ENCODE peak calls at places on chromosomes 5 and 9, in eight cellular contexts. One of them, this sample, is unnamed.

GRCh38 chr5:1090538-1090937 is 21.3 kb downstream of the SLC12A7 start:
- DNase-seq in progenitor cell of endocrine pancreas: no peak
- DNase-seq in activated B cell treated with CpG ODN at 0.5 μM for 24 hours: no peak
- DNase-seq in type B pancreatic cell: no peak
- DNase-seq in OCI-LY7: no peak
- DNase-seq in pancreas: no peak
- DNase-seq in ovary: no peak
- DNase-seq in AG04449: no peak
- DNase-seq in this sample: no peak

GRCh38 chr5:74851684-74852353 is 14.4 kb downstream of the FAM169A start:
- DNase-seq in type B pancreatic cell: no peak
- DNase-seq in pancreas: no peak
- DNase-seq in OCI-LY7: no peak
- DNase-seq in activated B cell treated with CpG ODN at 0.5 μM for 24 hours: no peak
- DNase-seq in progenitor cell of endocrine pancreas: no peak
- DNase-seq in AG04449: no peak
- DNase-seq in ovary: no peak
- DNase-seq in this sample: peak; percentile 35

GRCh38 chr5:27511061-27511460 is 472.7 kb upstream of the CDH9 start:
- DNase-seq in pancreas: no peak
- DNase-seq in type B pancreatic cell: no peak
- DNase-seq in activated B cell treated with CpG ODN at 0.5 μM for 24 hours: no peak
- DNase-seq in AG04449: no peak
- DNase-seq in OCI-LY7: no peak
- DNase-seq in ovary: no peak
- DNase-seq in progenitor cell of endocrine pancreas: no peak
- DNase-seq in this sample: no peak

GRCh38 chr5:169201597-169201996 is 99.3 kb downstream of the SLIT3 start:
- DNase-seq in type B pancreatic cell: no peak
- DNase-seq in ovary: no peak
- DNase-seq in AG04449: no peak
- DNase-seq in progenitor cell of endocrine pancreas: no peak
- DNase-seq in OCI-LY7: no peak
- DNase-seq in activated B cell treated with CpG ODN at 0.5 μM for 24 hours: no peak
- DNase-seq in pancreas: no peak
- DNase-seq in this sample: no peak

GRCh38 chr9:119185298-119185697 is 183.9 kb downstream of the BRINP1 start:
- DNase-seq in type B pancreatic cell: no peak
- DNase-seq in AG04449: no peak
- DNase-seq in pancreas: no peak
- DNase-seq in progenitor cell of endocrine pancreas: no peak
- DNase-seq in OCI-LY7: no peak
- DNase-seq in activated B cell treated with CpG ODN at 0.5 μM for 24 hours: no peak
- DNase-seq in ovary: no peak
- DNase-seq in this sample: no peak

GRCh38 chr5:149820012-149820411 is 89.9 kb downstream of the PPARGC1B start:
- DNase-seq in pancreas: no peak
- DNase-seq in OCI-LY7: no peak
- DNase-seq in activated B cell treated with CpG ODN at 0.5 μM for 24 hours: no peak
- DNase-seq in ovary: no peak
- DNase-seq in AG04449: no peak
- DNase-seq in type B pancreatic cell: no peak
- DNase-seq in progenitor cell of endocrine pancreas: no peak
- DNase-seq in this sample: no peak

GRCh38 chr5:174745495-174745894 is 21.1 kb downstream of the MSX2 start:
- DNase-seq in type B pancreatic cell: no peak
- DNase-seq in pancreas: no peak
- DNase-seq in activated B cell treated with CpG ODN at 0.5 μM for 24 hours: no peak
- DNase-seq in AG04449: no peak
- DNase-seq in OCI-LY7: no peak
- DNase-seq in progenitor cell of endocrine pancreas: no peak
- DNase-seq in ovary: no peak
- DNase-seq in this sample: no peak

GRCh38 chr9:85172001-85172978 is 502.8 kb downstream of the NTRK2 start:
- DNase-seq in activated B cell treated with CpG ODN at 0.5 μM for 24 hours: no peak
- DNase-seq in type B pancreatic cell: no peak
- DNase-seq in ovary: no peak
- DNase-seq in OCI-LY7: no peak
- DNase-seq in pancreas: no peak
- DNase-seq in AG04449: no peak
- DNase-seq in progenitor cell of endocrine pancreas: no peak
- DNase-seq in this sample: peak; percentile 16

GRCh38 chr5:9151671-9152427 is 394.0 kb downstream of the SEMA5A start:
- DNase-seq in progenitor cell of endocrine pancreas: no peak
- DNase-seq in activated B cell treated with CpG ODN at 0.5 μM for 24 hours: no peak
- DNase-seq in AG04449: no peak
- DNase-seq in ovary: no peak
- DNase-seq in pancreas: no peak
- DNase-seq in type B pancreatic cell: no peak
- DNase-seq in OCI-LY7: no peak
- DNase-seq in this sample: no peak

GRCh38 chr5:169064093-169064492 is 236.8 kb downstream of the SLIT3 start:
- DNase-seq in progenitor cell of endocrine pancreas: no peak
- DNase-seq in ovary: no peak
- DNase-seq in type B pancreatic cell: no peak
- DNase-seq in AG04449: no peak
- DNase-seq in OCI-LY7: no peak
- DNase-seq in pancreas: no peak
- DNase-seq in activated B cell treated with CpG ODN at 0.5 μM for 24 hours: no peak
- DNase-seq in this sample: no peak

GRCh38 chr9:117945286-117945685 is 241.1 kb downstream of the TLR4 start:
- DNase-seq in pancreas: no peak
- DNase-seq in ovary: no peak
- DNase-seq in AG04449: no peak
- DNase-seq in activated B cell treated with CpG ODN at 0.5 μM for 24 hours: no peak
- DNase-seq in type B pancreatic cell: no peak
- DNase-seq in progenitor cell of endocrine pancreas: no peak
- DNase-seq in OCI-LY7: no peak
- DNase-seq in this sample: no peak

GRCh38 chr5:96404191-96404867 is 28.7 kb downstream of the PCSK1 start:
- DNase-seq in progenitor cell of endocrine pancreas: no peak
- DNase-seq in type B pancreatic cell: no peak
- DNase-seq in pancreas: no peak
- DNase-seq in activated B cell treated with CpG ODN at 0.5 μM for 24 hours: no peak
- DNase-seq in OCI-LY7: no peak
- DNase-seq in ovary: no peak
- DNase-seq in AG04449: no peak
- DNase-seq in this sample: no peak

GRCh38 chr9:130982636-130983282 is 26.2 kb upstream of the LAMC3 start:
- DNase-seq in pancreas: no peak
- DNase-seq in ovary: no peak
- DNase-seq in progenitor cell of endocrine pancreas: no peak
- DNase-seq in OCI-LY7: no peak
- DNase-seq in type B pancreatic cell: no peak
- DNase-seq in activated B cell treated with CpG ODN at 0.5 μM for 24 hours: no peak
- DNase-seq in AG04449: no peak
- DNase-seq in this sample: no peak

GRCh38 chr5:126359884-126360283 is 63.3 kb upstream of the GRAMD2B start:
- DNase-seq in ovary: no peak
- DNase-seq in progenitor cell of endocrine pancreas: no peak
- DNase-seq in pancreas: no peak
- DNase-seq in AG04449: no peak
- DNase-seq in type B pancreatic cell: no peak
- DNase-seq in activated B cell treated with CpG ODN at 0.5 μM for 24 hours: no peak
- DNase-seq in OCI-LY7: no peak
- DNase-seq in this sample: no peak

GRCh38 chr9:89892920-89893319 is 288.1 kb downstream of the GADD45G start:
- DNase-seq in type B pancreatic cell: no peak
- DNase-seq in pancreas: no peak
- DNase-seq in activated B cell treated with CpG ODN at 0.5 μM for 24 hours: no peak
- DNase-seq in OCI-LY7: no peak
- DNase-seq in ovary: no peak
- DNase-seq in progenitor cell of endocrine pancreas: no peak
- DNase-seq in AG04449: no peak
- DNase-seq in this sample: no peak

GRCh38 chr5:167835146-167835545 is 456.3 kb upstream of the WWC1 start:
- DNase-seq in activated B cell treated with CpG ODN at 0.5 μM for 24 hours: no peak
- DNase-seq in progenitor cell of endocrine pancreas: no peak
- DNase-seq in AG04449: no peak
- DNase-seq in ovary: no peak
- DNase-seq in pancreas: no peak
- DNase-seq in type B pancreatic cell: no peak
- DNase-seq in OCI-LY7: no peak
- DNase-seq in this sample: no peak

GRCh38 chr9:135890190-135890861 is 17.0 kb downstream of the CAMSAP1 start:
- DNase-seq in progenitor cell of endocrine pancreas: no peak
- DNase-seq in activated B cell treated with CpG ODN at 0.5 μM for 24 hours: no peak
- DNase-seq in OCI-LY7: no peak
- DNase-seq in type B pancreatic cell: no peak
- DNase-seq in ovary: no peak
- DNase-seq in AG04449: no peak
- DNase-seq in pancreas: no peak
- DNase-seq in this sample: no peak
- TF ChIP-seq CTCF in progenitor cell of endocrine pancreas: no peak
- TF ChIP-seq CTCF in activated B cell treated with CpG ODN at 0.5 μM for 24 hours: no peak
- TF ChIP-seq CTCF in OCI-LY7: no peak
- TF ChIP-seq CTCF in type B pancreatic cell: no peak
- TF ChIP-seq CTCF in ovary: no peak
- TF ChIP-seq CTCF in AG04449: no peak
- TF ChIP-seq CTCF in pancreas: no peak
- TF ChIP-seq CTCF in this sample: no peak

GRCh38 chr9:133133680-133134418 is 12.8 kb upstream of the RALGDS start:
- DNase-seq in progenitor cell of endocrine pancreas: peak; percentile 35
- DNase-seq in pancreas: peak; percentile 97
- DNase-seq in AG04449: peak; percentile 61
- DNase-seq in ovary: peak; percentile 80
- DNase-seq in type B pancreatic cell: no peak
- DNase-seq in activated B cell treated with CpG ODN at 0.5 μM for 24 hours: peak; percentile 59
- DNase-seq in OCI-LY7: peak; percentile 55
- DNase-seq in this sample: peak; percentile 96
- TF ChIP-seq CTCF in progenitor cell of endocrine pancreas: no peak
- TF ChIP-seq CTCF in pancreas: no peak
- TF ChIP-seq CTCF in AG04449: peak; percentile 0
- TF ChIP-seq CTCF in ovary: no peak
- TF ChIP-seq CTCF in type B pancreatic cell: no peak
- TF ChIP-seq CTCF in activated B cell treated with CpG ODN at 0.5 μM for 24 hours: no peak
- TF ChIP-seq CTCF in OCI-LY7: no peak
- TF ChIP-seq CTCF in this sample: no peak

GRCh38 chr9:17907780-17908513 is 329.1 kb downstream of the SH3GL2 start:
- DNase-seq in pancreas: no peak
- DNase-seq in activated B cell treated with CpG ODN at 0.5 μM for 24 hours: no peak
- DNase-seq in AG04449: no peak
- DNase-seq in OCI-LY7: no peak
- DNase-seq in type B pancreatic cell: no peak
- DNase-seq in progenitor cell of endocrine pancreas: no peak
- DNase-seq in ovary: no peak
- DNase-seq in this sample: no peak

GRCh38 chr9:17906204-17906840 is 327.5 kb downstream of the SH3GL2 start:
- DNase-seq in progenitor cell of endocrine pancreas: peak; percentile 21
- DNase-seq in activated B cell treated with CpG ODN at 0.5 μM for 24 hours: no peak
- DNase-seq in AG04449: no peak
- DNase-seq in OCI-LY7: no peak
- DNase-seq in pancreas: no peak
- DNase-seq in type B pancreatic cell: peak; percentile 69
- DNase-seq in ovary: peak; percentile 43
- DNase-seq in this sample: peak; percentile 9

GRCh38 chr9:17905356-17906203 is 326.7 kb downstream of the SH3GL2 start:
- DNase-seq in activated B cell treated with CpG ODN at 0.5 μM for 24 hours: no peak
- DNase-seq in pancreas: no peak
- DNase-seq in AG04449: no peak
- DNase-seq in ovary: no peak
- DNase-seq in progenitor cell of endocrine pancreas: no peak
- DNase-seq in type B pancreatic cell: no peak
- DNase-seq in OCI-LY7: no peak
- DNase-seq in this sample: no peak

DNA sequence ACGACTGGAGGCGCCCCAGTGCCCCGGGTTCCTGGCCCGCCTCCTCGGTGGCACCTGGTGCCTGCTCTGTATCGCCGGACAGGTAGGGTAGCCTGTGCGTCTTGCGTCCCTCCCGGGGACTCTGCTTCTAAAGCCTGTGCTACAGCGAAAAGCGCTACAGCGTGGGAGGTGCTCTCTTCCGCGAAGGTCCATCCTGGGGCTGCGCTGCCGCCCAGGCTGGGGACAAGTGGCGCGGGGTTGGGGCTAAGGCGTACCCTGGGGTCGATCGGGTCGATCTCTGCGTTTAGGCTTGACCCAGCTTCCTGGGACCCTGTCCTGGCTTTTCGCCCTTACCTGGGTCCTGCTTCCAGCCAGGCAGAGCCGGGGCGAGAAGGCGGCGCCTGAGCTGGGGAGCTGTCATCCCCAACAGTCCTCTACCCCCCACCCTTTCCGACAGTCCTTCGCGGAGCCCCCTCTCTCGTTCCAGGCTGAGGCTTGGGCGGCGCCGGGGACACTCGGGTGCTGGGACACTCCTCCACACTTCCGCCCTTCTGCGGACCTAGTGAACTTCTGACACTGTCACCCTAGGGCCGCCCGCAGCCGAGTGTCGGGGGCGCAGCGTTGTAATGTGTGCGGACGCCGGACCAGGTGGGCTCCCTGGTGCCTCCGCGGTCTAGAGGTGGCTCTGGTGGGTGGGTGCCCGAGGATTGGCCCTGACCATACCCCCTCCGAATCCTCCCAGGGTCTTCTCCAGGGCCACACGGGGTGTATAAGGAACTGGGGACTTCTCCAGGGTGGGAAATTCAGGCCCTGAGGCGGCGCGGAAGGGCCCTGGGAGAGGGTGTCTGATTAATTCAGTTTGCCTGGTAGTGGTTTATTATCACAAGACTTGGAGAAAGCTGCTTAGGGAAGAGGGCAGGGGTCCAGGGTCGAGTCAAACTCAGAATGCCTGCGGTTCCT is 328.2 kb downstream of the SH3GL2 start:
- DNase-seq in OCI-LY7: no peak
- DNase-seq in progenitor cell of endocrine pancreas: peak; percentile 13
- DNase-seq in pancreas: no peak
- DNase-seq in ovary: peak; percentile 33
- DNase-seq in AG04449: no peak
- DNase-seq in type B pancreatic cell: peak; percentile 69
- DNase-seq in activated B cell treated with CpG ODN at 0.5 μM for 24 hours: no peak
- DNase-seq in this sample: peak; percentile 24
- TF ChIP-seq CTCF in OCI-LY7: no peak
- TF ChIP-seq CTCF in progenitor cell of endocrine pancreas: no peak
- TF ChIP-seq CTCF in pancreas: no peak
- TF ChIP-seq CTCF in ovary: no peak
- TF ChIP-seq CTCF in AG04449: no peak
- TF ChIP-seq CTCF in type B pancreatic cell: peak; percentile 2
- TF ChIP-seq CTCF in activated B cell treated with CpG ODN at 0.5 μM for 24 hours: no peak
- TF ChIP-seq CTCF in this sample: no peak

DNA sequence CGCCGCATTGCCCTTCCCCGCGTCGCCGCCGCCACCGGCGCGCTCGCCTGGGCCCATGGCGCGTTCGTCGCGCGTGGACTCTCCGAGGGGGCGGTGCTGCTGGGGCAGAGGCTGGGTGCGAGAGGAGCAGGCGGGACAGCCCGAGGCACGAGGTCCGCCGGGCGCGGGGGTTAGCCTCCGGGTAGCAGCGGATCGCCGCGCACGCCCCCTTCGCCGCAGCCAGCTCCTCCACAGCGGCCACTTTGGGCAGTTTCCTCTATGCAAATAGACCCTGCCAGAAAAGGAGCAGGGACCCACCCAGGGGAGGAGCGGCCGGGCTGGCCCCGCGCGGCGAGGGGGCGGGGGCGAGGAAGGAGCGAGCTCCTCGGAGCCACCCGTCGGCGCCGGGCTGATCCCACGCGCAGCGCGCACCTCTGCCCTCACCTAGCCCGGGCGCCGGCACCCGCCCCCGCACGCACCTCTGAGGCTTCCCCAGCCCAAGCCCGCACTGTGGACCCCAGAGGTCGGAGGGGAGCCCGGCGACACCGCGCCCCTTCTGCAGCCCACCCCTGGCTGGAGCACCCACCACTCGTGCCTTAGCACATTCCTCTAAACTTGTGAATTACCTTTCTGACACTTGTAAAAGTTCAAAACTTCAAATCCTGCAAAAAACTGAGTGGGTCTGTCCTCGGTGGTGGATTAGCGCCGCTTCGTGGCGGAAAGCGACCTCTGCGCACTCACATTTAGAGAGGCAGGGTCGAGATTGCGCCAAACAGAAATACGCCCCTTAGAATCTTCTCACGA is at the start of gene COL23A1:
- DNase-seq in progenitor cell of endocrine pancreas: peak; percentile 24
- DNase-seq in AG04449: no peak
- DNase-seq in OCI-LY7: no peak
- DNase-seq in activated B cell treated with CpG ODN at 0.5 μM for 24 hours: no peak
- DNase-seq in ovary: peak; percentile 52
- DNase-seq in pancreas: no peak
- DNase-seq in type B pancreatic cell: peak; percentile 77
- DNase-seq in this sample: peak; percentile 65
- TF ChIP-seq CTCF in progenitor cell of endocrine pancreas: peak; percentile 90
- TF ChIP-seq CTCF in AG04449: peak; percentile 49
- TF ChIP-seq CTCF in OCI-LY7: no peak
- TF ChIP-seq CTCF in activated B cell treated with CpG ODN at 0.5 μM for 24 hours: no peak
- TF ChIP-seq CTCF in ovary: peak; percentile 7
- TF ChIP-seq CTCF in pancreas: peak; percentile 32
- TF ChIP-seq CTCF in type B pancreatic cell: peak; percentile 92
- TF ChIP-seq CTCF in this sample: peak; percentile 44

This sample was measured in GM13976.